ENCODE peak calls at places on chromosome 17, in six cellular contexts. T, S, H, D, X and P are unnamed samples.

GRCh38 chr17:74190154-74190553 is 13.3 kb upstream of the RPL38 start:
- DNase-seq in T (peak; percentile 71), S (no peak), H (no peak), D (no peak), X (no peak), P (no peak)

GRCh38 chr17:58085039-58085715 is 2.0 kb downstream of the DYNLL2 start:
- DNase-seq in T (no peak), S (no peak), H (peak; percentile 17), D (no peak), X (peak; percentile 24), P (no peak)

GRCh38 chr17:31581491-31581890 is 190.0 kb downstream of the RAB11FIP4 start:
- DNase-seq in T (no peak), S (no peak), H (no peak), D (peak; percentile 37), X (peak; percentile 32), P (no peak)

GRCh38 chr17:11979795-11980194 is 17.5 kb downstream of the ZNF18 start:
- DNase-seq in T (no peak), S (no peak), H (no peak), D (no peak), X (no peak), P (no peak)

GRCh38 chr17:57442401-57442823 is 186.1 kb downstream of the MSI2 start:
- DNase-seq in T (no peak), S (no peak), H (no peak), D (no peak), X (no peak), P (no peak)

GRCh38 chr17:29588561-29589411 is 662 bp downstream of the GIT1 start:
- DNase-seq in T (peak; percentile 63), S (no peak), H (peak; percentile 50), D (no peak), X (no peak), P (peak; percentile 37)

GRCh38 chr17:70947636-70948565 is 778.6 kb downstream of the KCNJ2 start:
- DNase-seq in T (no peak), S (no peak), H (no peak), D (no peak), X (no peak), P (no peak)

GRCh38 chr17:68198931-68199836 is 48.7 kb upstream of the AMZ2 start:
- DNase-seq in T (peak; percentile 58), S (no peak), H (peak; percentile 37), D (no peak), X (peak; percentile 74), P (no peak)

GRCh38 chr17:7644768-7645167 is 6.0 kb upstream of the ATP1B2 start:
- DNase-seq in T (no peak), S (no peak), H (no peak), D (no peak), X (no peak), P (no peak)

GRCh38 chr17:65759532-65759931 is 198.1 kb upstream of the AXIN2 start:
- DNase-seq in T (no peak), S (no peak), H (no peak), D (no peak), X (no peak), P (no peak)

GRCh38 chr17:46001390-46002310 is 2.6 kb downstream of the STH start:
- DNase-seq in T (no peak), S (no peak), H (no peak), D (no peak), X (no peak), P (no peak)

GRCh38 chr17:75130632-75131277 is 787 bp downstream of the NT5C start:
- DNase-seq in T (peak; percentile 91), S (no peak), H (peak; percentile 45), D (peak; percentile 45), X (peak; percentile 86), P (peak; percentile 56)

GRCh38 chr17:82925336-82925735 is 85.5 kb upstream of the ZNF750 start:
- DNase-seq in T (no peak), S (no peak), H (no peak), D (no peak), X (no peak), P (no peak)

GRCh38 chr17:6313835-6314234 is 121.1 kb downstream of the AIPL1 start:
- DNase-seq in T (peak; percentile 57), S (no peak), H (no peak), D (no peak), X (no peak), P (no peak)

GRCh38 chr17:31561469-31562412 is 170.3 kb downstream of the RAB11FIP4 start:
- DNase-seq in T (no peak), S (no peak), H (no peak), D (no peak), X (no peak), P (no peak)

GRCh38 chr17:73576556-73576955 is 67.7 kb downstream of the SDK2 start:
- DNase-seq in T (no peak), S (no peak), H (no peak), D (no peak), X (no peak), P (no peak)

GRCh38 chr17:59366773-59367656 is 35.6 kb downstream of the YPEL2 start:
- DNase-seq in T (no peak), S (no peak), H (peak; percentile 91), D (no peak), X (no peak), P (peak; percentile 71)

GRCh38 chr17:64183815-64184397 is 54.0 kb upstream of the ERN1 start:
- DNase-seq in T (no peak), S (no peak), H (no peak), D (no peak), X (no peak), P (no peak)

GRCh38 chr17:2172447-2172938 is 117.6 kb downstream of the HIC1 start:
- DNase-seq in T (no peak), S (no peak), H (peak; percentile 64), D (peak; percentile 49), X (no peak), P (peak; percentile 36)

GRCh38 chr17:42286411-42287295 is 1.6 kb upstream of the STAT5A start:
- DNase-seq in T (no peak), S (no peak), H (no peak), D (peak; percentile 55), X (peak; percentile 30), P (peak; percentile 41)

GRCh38 chr17:751269-752001 is 629 bp downstream of the GEMIN4 start:
- DNase-seq in T (peak; percentile 33), S (no peak), H (peak; percentile 29), D (peak; percentile 26), X (no peak), P (peak; percentile 44)

GRCh38 chr17:79693419-79693818 is 37.3 kb upstream of the ENPP7 start:
- DNase-seq in T (no peak), S (no peak), H (no peak), D (no peak), X (no peak), P (no peak)

GRCh38 chr17:50183439-50184001 is 17.7 kb downstream of the SGCA start:
- DNase-seq in T (no peak), S (no peak), H (no peak), D (no peak), X (no peak), P (no peak)

GRCh38 chr17:21674242-21674731 is 18.0 kb upstream of the KCNJ18 start:
- DNase-seq in T (no peak), S (no peak), H (no peak), D (no peak), X (peak; percentile 27), P (peak; percentile 13)

GRCh38 chr17:13541032-13541480 is 60.7 kb downstream of the HS3ST3A1 start:
- DNase-seq in T (no peak), S (no peak), H (no peak), D (no peak), X (no peak), P (peak; percentile 33)

GRCh38 chr17:79087428-79088143 is 13.0 kb downstream of the ENGASE start:
- DNase-seq in T (peak; percentile 85), S (peak; percentile 65), H (peak; percentile 82), D (peak; percentile 57), X (peak; percentile 85), P (peak; percentile 72)

GRCh38 chr17:19533718-19534561 is at the start of gene SLC47A1:
- DNase-seq in T (peak; percentile 60), S (no peak), H (no peak), D (peak; percentile 44), X (peak; percentile 63), P (peak; percentile 35)

GRCh38 chr17:10162034-10162433 is 36.4 kb downstream of the GAS7 start:
- DNase-seq in T (no peak), S (no peak), H (no peak), D (no peak), X (no peak), P (no peak)

GRCh38 chr17:74530751-74531150 is 524 bp downstream of the CD300LB start:
- DNase-seq in T (no peak), S (no peak), H (no peak), D (no peak), X (no peak), P (no peak)

GRCh38 chr17:77381731-77382130 is 241.0 kb downstream of the SEC14L1 start:
- DNase-seq in T (no peak), S (no peak), H (no peak), D (no peak), X (no peak), P (no peak)
- H3K4me1 ChIP-seq in T (peaks cover 55% of the 10 kb centered on the region), S (peaks cover 99% of the 10 kb centered on the region), H (peaks cover 40% of the 10 kb centered on the region), D (peaks cover 100% of the 10 kb centered on the region), X (peaks cover 16% of the 10 kb centered on the region), P (peaks cover 54% of the 10 kb centered on the region)

GRCh38 chr17:28405632-28406477 is at the start of gene SLC46A1:
- DNase-seq in T (peak; percentile 85), S (no peak), H (peak; percentile 67), D (peak; percentile 64), X (peak; percentile 89), P (peak; percentile 61)
- TF ChIP-seq CTCF in T (no peak), S (no peak), H (no peak), D (no peak), X (no peak), P (no peak)

GRCh38 chr17:16286947-16287562 is 66.2 kb downstream of the CENPV start:
- DNase-seq in T (peak; percentile 34), S (no peak), H (no peak), D (no peak), X (peak; percentile 37), P (peak; percentile 26)

GRCh38 chr17:16288860-16289571 is 64.3 kb downstream of the CENPV start:
- DNase-seq in T (no peak), S (no peak), H (no peak), D (no peak), X (no peak), P (no peak)

GRCh38 chr17:16285646-16286008 is 67.6 kb downstream of the CENPV start:
- DNase-seq in T (no peak), S (no peak), H (no peak), D (no peak), X (no peak), P (no peak)

GRCh38 chr17:16286009-16286946 is 67.0 kb downstream of the CENPV start:
- DNase-seq in T (peak; percentile 96), S (peak; percentile 71), H (peak; percentile 49), D (peak; percentile 72), X (peak; percentile 94), P (peak; percentile 92)

DNA sequence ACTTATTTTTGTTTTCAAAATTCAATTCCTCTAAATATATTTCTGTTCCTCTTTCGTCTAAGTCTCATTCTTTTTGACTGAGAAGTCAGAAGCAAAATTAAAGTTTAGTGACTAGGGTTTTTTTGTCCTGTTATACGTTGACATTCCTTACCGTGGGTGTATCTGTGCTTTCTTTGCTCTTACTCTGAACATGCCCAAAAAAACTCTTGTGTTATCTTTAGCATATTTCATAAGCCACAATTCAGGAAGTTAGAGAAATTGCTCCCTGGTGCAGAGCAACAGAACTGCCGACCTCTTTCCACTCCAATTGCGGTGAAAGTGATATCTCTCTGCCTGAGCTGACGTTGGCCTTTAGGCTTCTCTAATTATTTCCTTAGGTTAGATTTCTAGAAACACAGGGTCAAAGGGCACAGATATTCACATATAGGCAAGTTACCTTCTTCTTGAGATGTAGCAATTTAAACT is 65.7 kb downstream of the CENPV start:
- DNase-seq in T (no peak), S (no peak), H (no peak), D (no peak), X (no peak), P (no peak)
- H3K4me1 ChIP-seq in T (peaks cover 11% of the 10 kb centered on the region), S (peaks cover 38% of the 10 kb centered on the region), H (peaks cover 8% of the 10 kb centered on the region), D (peaks cover 32% of the 10 kb centered on the region), X (peaks cover 2% of the 10 kb centered on the region), P (peaks cover 14% of the 10 kb centered on the region)

GRCh38 chr17:35871415-35871814 is 2.7 kb upstream of the HEATR9 start:
- DNase-seq in T (peak; percentile 70), S (no peak), H (no peak), D (no peak), X (peak; percentile 69), P (no peak)
- TF ChIP-seq CTCF in T (no peak), S (no peak), H (no peak), D (no peak), X (peak; percentile 37), P (no peak)